ENCODE peak calls at places on chromosomes 13 and 19, in nine cellular contexts. H is tibial nerve; V is CD4-positive, alpha-beta T cell; I is B cell; J is cardiac muscle cell; A is lower leg skin; G is neuronal stem cell; Y is iris pigment epithelial cell; T is GM04503. F is an unnamed sample.
A peak's percentile ranks its signal among the peaks of the same experiment; 100 is the strongest.

GRCh38 chr19:5951338-5951861 is 26.5 kb downstream of the RANBP3 start:
- DNase-seq in G (no peak), A (no peak), T (no peak), J (no peak), I (peak; percentile 65), V (no peak), H (no peak), Y (no peak), F (no peak)

GRCh38 chr13:111483621-111483987 is 163.2 kb downstream of the TEX29 start:
- DNase-seq in A (no peak), Y (no peak), V (no peak), T (no peak), H (no peak), I (no peak), G (no peak), J (no peak), F (no peak)

GRCh38 chr19:50155520-50156109 is 7.5 kb downstream of the IZUMO2 start:
- DNase-seq in G (no peak), J (no peak), Y (no peak), I (no peak), V (no peak), A (no peak), T (no peak), H (no peak), F (no peak)

GRCh38 chr13:71625694-71626093 is 241.3 kb downstream of the DACH1 start:
- DNase-seq in V (no peak), J (no peak), Y (peak; percentile 82), H (no peak), I (no peak), G (no peak), T (no peak), A (no peak), F (no peak)

GRCh38 chr19:4359627-4360000 is 16.3 kb downstream of the MPND start:
- DNase-seq in I (no peak), Y (no peak), G (no peak), H (no peak), A (no peak), T (no peak), V (no peak), J (no peak), F (no peak)

GRCh38 chr19:40785526-40785925 is 7.5 kb downstream of the RAB4B start:
- DNase-seq in I (no peak), J (no peak), G (no peak), T (no peak), H (no peak), Y (no peak), V (no peak), A (no peak), F (no peak)

GRCh38 chr19:5949792-5950305 is 28.1 kb downstream of the RANBP3 start:
- DNase-seq in I (no peak), V (peak; percentile 26), T (no peak), Y (no peak), H (no peak), J (no peak), A (no peak), G (no peak), F (no peak)

GRCh38 chr19:38869836-38870607 is 8.1 kb downstream of the RINL start:
- DNase-seq in G (peak; percentile 77), H (peak; percentile 78), T (no peak), Y (peak; percentile 41), I (peak; percentile 91), V (peak; percentile 90), J (peak; percentile 66), A (peak; percentile 71), F (no peak)

GRCh38 chr13:75196112-75196855 is 285.7 kb downstream of the TBC1D4 start:
- DNase-seq in Y (peak; percentile 83), V (no peak), A (no peak), T (no peak), I (no peak), G (no peak), J (no peak), H (no peak), F (no peak)

GRCh38 chr13:49213997-49214916 is 5.9 kb upstream of the MLNR start:
- DNase-seq in Y (no peak), J (no peak), V (no peak), H (no peak), T (no peak), G (no peak), I (no peak), A (no peak), F (no peak)

GRCh38 chr19:44757057-44757734 is 8.7 kb downstream of the BCL3 start:
- DNase-seq in Y (peak; percentile 87), T (no peak), H (peak; percentile 60), J (peak; percentile 55), A (no peak), V (no peak), G (no peak), I (no peak), F (no peak)

GRCh38 chr19:43562698-43563241 is 12.6 kb downstream of the XRCC1 start:
- DNase-seq in A (peak; percentile 76), G (no peak), T (peak; percentile 82), I (peak; percentile 87), Y (peak; percentile 85), V (peak; percentile 56), J (no peak), H (peak; percentile 38), F (peak; percentile 95)

GRCh38 chr13:77729502-77730221 is 32.2 kb downstream of the SLAIN1 start:
- DNase-seq in H (no peak), G (no peak), I (no peak), V (no peak), J (no peak), A (no peak), Y (no peak), T (no peak), F (no peak)

GRCh38 chr13:76245216-76245615 is 609.1 kb downstream of the LMO7 start:
- DNase-seq in Y (no peak), I (no peak), H (no peak), V (no peak), J (no peak), A (no peak), G (no peak), T (no peak), F (no peak)

GRCh38 chr19:48859711-48860572 is 8.5 kb downstream of the PLEKHA4 start:
- DNase-seq in G (no peak), J (no peak), H (no peak), T (no peak), V (no peak), A (no peak), Y (no peak), I (no peak), F (no peak)

GRCh38 chr19:49196527-49197240 is 39.1 kb downstream of the TRPM4 start:
- DNase-seq in I (no peak), Y (no peak), V (no peak), G (no peak), T (no peak), H (no peak), J (no peak), A (no peak), F (no peak)